ENCODE peak calls at places on chromosomes 7 and 10, in nine cellular contexts. P is Peyer's patch; B is esophagus squamous epithelium; Z is heart right ventricle; E is tibial artery; O is astrocyte; T is ovary; Y is left ventricle myocardium inferior; S is CD4-positive, alpha-beta memory T cell. J is an unnamed sample.

GRCh38 chr7:102214477-102215072 is 72.1 kb upstream of the SH2B2 start:
- DNase-seq in P (no peak), B (no peak), Z (no peak), E (no peak), O (no peak), T (no peak), Y (no peak), S (no peak), J (no peak)

GRCh38 chr10:102645741-102646609 is 1.7 kb downstream of the TRIM8 start:
- DNase-seq in P (peak; percentile 83), B (peak; percentile 76), Z (peak; percentile 86), E (peak; percentile 98), O (peak; percentile 94), T (peak; percentile 88), Y (peak; percentile 89), S (peak; percentile 70), J (peak; percentile 96)

GRCh38 chr7:40700653-40701475 is 566.1 kb downstream of the SUGCT start:
- DNase-seq in P (no peak), B (no peak), Z (no peak), E (no peak), O (peak; percentile 56), T (no peak), Y (no peak), S (no peak), J (no peak)

GRCh38 chr7:127822822-127823508 is 171.0 kb downstream of the SND1 start:
- DNase-seq in P (no peak), B (no peak), Z (no peak), E (no peak), O (no peak), T (no peak), Y (no peak), S (no peak), J (peak; percentile 73)

GRCh38 chr10:95275726-95276366 is 15.0 kb downstream of the PDLIM1 start:
- DNase-seq in P (no peak), B (no peak), Z (no peak), E (no peak), O (peak; percentile 77), T (no peak), Y (no peak), S (no peak), J (peak; percentile 76)

GRCh38 chr7:15352807-15353206 is 209.0 kb downstream of the AGMO start:
- DNase-seq in P (no peak), B (no peak), Z (no peak), E (no peak), O (no peak), T (no peak), Y (no peak), S (no peak), J (no peak)

GRCh38 chr10:63219749-63220148 is 86.6 kb downstream of the NRBF2 start:
- DNase-seq in P (no peak), B (no peak), Z (no peak), E (no peak), O (no peak), T (no peak), Y (no peak), S (no peak), J (no peak)

GRCh38 chr7:45057853-45058252 is 30.9 kb downstream of the NACAD start:
- DNase-seq in P (no peak), B (no peak), Z (no peak), E (no peak), O (no peak), T (no peak), Y (no peak), S (no peak), J (no peak)

GRCh38 chr7:5677538-5678294 is 103.7 kb downstream of the RNF216 start:
- DNase-seq in P (no peak), B (no peak), Z (peak; percentile 63), E (peak; percentile 81), O (peak; percentile 57), T (peak; percentile 57), Y (peak; percentile 73), S (no peak), J (peak; percentile 73)

GRCh38 chr7:117062300-117062699 is 109.0 kb downstream of the ST7 start:
- DNase-seq in P (no peak), B (no peak), Z (no peak), E (no peak), O (peak; percentile 35), T (no peak), Y (no peak), S (no peak), J (no peak)

GRCh38 chr7:19410096-19410495 is 264.9 kb upstream of the FERD3L start:
- DNase-seq in P (no peak), B (no peak), Z (no peak), E (no peak), O (peak; percentile 49), T (no peak), Y (no peak), S (no peak), J (no peak)

GRCh38 chr10:112624546-112625048 is 177.6 kb downstream of the VTI1A start:
- DNase-seq in P (no peak), B (no peak), Z (no peak), E (no peak), O (no peak), T (no peak), Y (no peak), S (no peak), J (no peak)

GRCh38 chr7:52854681-52855080 is 180.8 kb upstream of the POM121L12 start:
- DNase-seq in P (no peak), B (no peak), Z (no peak), E (no peak), O (no peak), T (no peak), Y (no peak), S (no peak), J (no peak)

GRCh38 chr7:49001610-49002033 is 77.3 kb downstream of the CDC14C start:
- DNase-seq in P (no peak), B (no peak), Z (no peak), E (no peak), O (no peak), T (peak; percentile 11), Y (no peak), S (no peak), J (peak; percentile 33)

GRCh38 chr7:98051118-98051744 is 55.4 kb upstream of the LMTK2 start:
- DNase-seq in P (peak; percentile 51), B (no peak), Z (no peak), E (no peak), O (no peak), T (no peak), Y (no peak), S (peak; percentile 44), J (no peak)

GRCh38 chr10:23094786-23095403 is 484 bp upstream of the MSRB2 start:
- DNase-seq in P (no peak), B (no peak), Z (no peak), E (no peak), O (peak; percentile 3), T (no peak), Y (no peak), S (no peak), J (no peak)
- H3K27ac ChIP-seq in P (peak overlapping the region; percentile 99), B (peak overlapping the region; percentile 97), Z (peak overlapping the region; percentile 96), E (peak overlapping the region; percentile 96), O (no peak overlapping the region), T (no peak overlapping the region), Y (peak overlapping the region; percentile 97), S (peak overlapping the region; percentile 44), J (peak overlapping the region; percentile 89)

GRCh38 chr10:124987788-124988187 is 45.9 kb downstream of the ZRANB1 start:
- DNase-seq in P (no peak), B (no peak), Z (no peak), E (no peak), O (no peak), T (no peak), Y (no peak), S (no peak), J (no peak)
- H3K27ac ChIP-seq in P (no peak overlapping the region), B (no peak overlapping the region), Z (no peak overlapping the region), E (no peak overlapping the region), O (no peak overlapping the region), T (no peak overlapping the region), Y (no peak overlapping the region), S (no peak overlapping the region), J (no peak overlapping the region)

DNA sequence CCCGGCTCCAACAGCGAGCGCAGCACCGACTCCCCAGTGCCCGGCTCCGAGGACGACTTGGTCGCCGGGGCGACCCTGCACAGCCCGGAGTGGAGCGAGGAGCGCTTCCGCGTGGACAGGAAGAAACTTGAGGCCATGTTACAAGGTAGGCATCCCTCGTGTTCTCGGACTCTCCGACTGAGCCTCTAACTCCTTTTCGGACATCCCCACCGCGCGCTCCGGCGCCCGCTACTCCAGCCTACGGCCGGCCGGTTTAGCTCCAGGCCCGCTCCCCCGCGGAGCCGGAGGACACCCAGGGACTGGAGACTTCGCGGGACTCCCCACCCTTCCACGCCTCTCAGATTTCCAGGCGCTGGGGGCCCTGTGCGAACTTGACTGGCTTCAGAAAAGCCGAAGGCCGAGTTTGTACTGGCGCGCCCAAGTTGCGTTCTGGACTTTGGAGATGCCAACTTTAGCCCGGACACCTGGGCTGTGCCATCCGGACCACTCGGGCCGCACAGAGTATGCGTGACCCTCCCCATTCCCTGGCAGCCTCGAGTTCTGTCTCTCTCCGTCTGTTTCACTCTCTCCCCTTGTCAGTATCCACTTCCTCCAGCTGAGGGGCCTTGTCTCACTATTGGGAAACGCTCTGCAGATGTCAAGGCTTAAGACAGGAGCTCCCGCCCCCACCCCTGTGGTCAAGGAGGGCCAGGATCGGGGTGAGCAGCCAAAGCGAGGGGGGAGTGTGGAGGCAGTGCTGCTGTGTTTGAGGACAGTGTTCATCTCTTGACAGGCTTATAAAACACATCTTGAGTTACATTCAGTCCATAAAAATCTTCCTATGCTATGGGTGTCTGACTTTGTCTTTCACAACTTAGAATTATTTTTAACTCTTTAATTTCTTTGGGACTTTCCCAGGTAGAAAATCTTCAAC is 773 bp downstream of the BICC1 start:
- DNase-seq in P (peak; percentile 52), B (no peak), Z (peak; percentile 50), E (peak; percentile 76), O (peak; percentile 74), T (peak; percentile 78), Y (peak; percentile 71), S (no peak), J (peak; percentile 36)
- H3K27ac ChIP-seq in P (peak overlapping the region; percentile 78), B (peak overlapping the region; percentile 89), Z (peak overlapping the region; percentile 73), E (peak overlapping the region; percentile 78), O (peak overlapping the region; percentile 80), T (peak overlapping the region; percentile 93), Y (peak overlapping the region; percentile 78), S (no peak overlapping the region), J (peak overlapping the region; percentile 63)

DNA sequence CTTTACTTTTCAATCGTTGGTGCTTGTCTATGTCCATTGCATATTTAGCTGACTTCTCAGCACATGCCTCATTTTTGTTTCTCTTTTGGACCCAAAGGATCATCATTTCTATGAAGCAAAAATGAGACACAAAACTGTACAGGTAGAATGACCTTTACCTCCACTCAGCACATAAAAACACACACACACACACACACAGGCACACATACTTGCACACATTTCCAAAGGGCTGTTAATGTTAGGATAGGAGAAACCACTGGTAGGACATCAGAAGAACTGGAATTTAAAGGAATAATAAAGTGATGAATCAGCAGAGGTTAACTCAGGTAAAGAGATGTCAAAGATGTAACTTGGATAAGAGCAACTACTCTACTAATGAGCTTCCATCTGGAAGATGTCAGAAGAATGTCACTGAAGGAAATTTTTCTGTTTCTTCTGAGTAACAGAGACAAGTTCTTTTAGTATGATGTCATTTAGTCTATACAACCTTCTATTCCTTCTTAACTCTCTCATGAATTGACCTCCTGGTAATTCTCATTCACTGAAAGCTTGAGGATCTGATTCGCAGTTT is 26.4 kb upstream of the GPR37 start:
- DNase-seq in P (no peak), B (no peak), Z (no peak), E (no peak), O (no peak), T (no peak), Y (no peak), S (no peak), J (no peak)
- H3K27ac ChIP-seq in P (no peak overlapping the region), B (no peak overlapping the region), Z (no peak overlapping the region), E (no peak overlapping the region), O (no peak overlapping the region), T (no peak overlapping the region), Y (no peak overlapping the region), S (no peak overlapping the region), J (no peak overlapping the region)